ENCODE peak calls at places on chromosomes 4 and X, in ten cellular contexts. X is tibial artery; M is pancreas; V is aorta; L is A549; I is sigmoid colon; O is suprapubic skin; F is CD4-positive, alpha-beta T cell; D is neural progenitor cell; G is substantia nigra. C is an unnamed sample.
A peak's percentile ranks its signal among the peaks of the same experiment; 100 is the strongest.

GRCh38 chr4:152709675-152710438 is 30.1 kb upstream of the TMEM154 start:
- DNase-seq in D (no peak), G (no peak), M (no peak), I (no peak), V (no peak), F (no peak), L (no peak), X (no peak), O (no peak), C (no peak)

GRCh38 chrX:54509401-54509800 is 13.4 kb upstream of the FGD1 start:
- DNase-seq in D (no peak), O (no peak), X (no peak), F (no peak), M (no peak), L (no peak), V (no peak), I (no peak), G (no peak), C (no peak)

GRCh38 chrX:134484039-134484438 is 24.1 kb downstream of the HPRT1 start:
- DNase-seq in D (peak; percentile 26), V (no peak), L (peak; percentile 7), X (no peak), M (no peak), F (no peak), G (no peak), I (no peak), O (no peak), C (no peak)

GRCh38 chrX:40062525-40063193 is 35.1 kb downstream of the BCOR start:
- DNase-seq in G (no peak), M (peak; percentile 21), V (peak; percentile 46), O (no peak), I (peak; percentile 90), L (no peak), D (no peak), X (no peak), F (no peak), C (no peak)

GRCh38 chrX:42619068-42619467 is 158.9 kb downstream of the PPP1R2C start:
- DNase-seq in O (no peak), I (no peak), M (no peak), V (no peak), F (no peak), G (no peak), L (no peak), X (no peak), D (no peak), C (no peak)

GRCh38 chr4:121156822-121157769 is 7.0 kb downstream of the TNIP3 start:
- DNase-seq in G (no peak), O (peak; percentile 56), D (peak; percentile 77), X (peak; percentile 39), M (peak; percentile 55), V (peak; percentile 78), L (peak; percentile 22), I (no peak), F (peak; percentile 46), C (peak; percentile 43)

GRCh38 chr4:127809173-127809800 is 27.2 kb downstream of the HSPA4L start:
- DNase-seq in V (no peak), X (no peak), D (peak; percentile 15), G (no peak), L (no peak), O (no peak), F (no peak), I (no peak), M (no peak), C (no peak)

GRCh38 chr4:173960398-173960797 is 323.1 kb downstream of the FBXO8 start:
- DNase-seq in G (no peak), F (no peak), X (no peak), O (no peak), D (no peak), V (no peak), M (no peak), L (no peak), I (no peak), C (no peak)

GRCh38 chr4:133152801-133153526 is 3.9 kb downstream of the PCDH10 start:
- DNase-seq in G (no peak), V (no peak), M (no peak), I (no peak), D (peak; percentile 43), L (no peak), X (no peak), O (no peak), F (no peak), C (no peak)

GRCh38 chr4:22203436-22204011 is 255.0 kb upstream of the KCNIP4 start:
- DNase-seq in L (no peak), O (no peak), V (no peak), F (no peak), X (no peak), I (no peak), D (no peak), G (no peak), M (no peak), C (no peak)

GRCh38 chr4:145843651-145844050 is 95.0 kb downstream of the ZNF827 start:
- DNase-seq in D (no peak), L (no peak), V (no peak), O (no peak), G (no peak), F (no peak), M (no peak), I (no peak), X (no peak), C (no peak)

GRCh38 chr4:145847764-145848163 is 90.9 kb downstream of the ZNF827 start:
- DNase-seq in D (no peak), X (no peak), O (no peak), I (no peak), V (no peak), F (no peak), G (no peak), M (no peak), L (no peak), C (no peak)

GRCh38 chr4:145842224-145842887 is 96.3 kb downstream of the ZNF827 start:
- DNase-seq in O (no peak), L (no peak), X (no peak), G (no peak), D (no peak), V (no peak), I (no peak), F (no peak), M (no peak), C (no peak)

GRCh38 chr4:145843148-145843547 is 95.5 kb downstream of the ZNF827 start:
- DNase-seq in D (no peak), V (no peak), M (no peak), L (no peak), G (no peak), O (no peak), X (no peak), F (no peak), I (no peak), C (no peak)

DNA sequence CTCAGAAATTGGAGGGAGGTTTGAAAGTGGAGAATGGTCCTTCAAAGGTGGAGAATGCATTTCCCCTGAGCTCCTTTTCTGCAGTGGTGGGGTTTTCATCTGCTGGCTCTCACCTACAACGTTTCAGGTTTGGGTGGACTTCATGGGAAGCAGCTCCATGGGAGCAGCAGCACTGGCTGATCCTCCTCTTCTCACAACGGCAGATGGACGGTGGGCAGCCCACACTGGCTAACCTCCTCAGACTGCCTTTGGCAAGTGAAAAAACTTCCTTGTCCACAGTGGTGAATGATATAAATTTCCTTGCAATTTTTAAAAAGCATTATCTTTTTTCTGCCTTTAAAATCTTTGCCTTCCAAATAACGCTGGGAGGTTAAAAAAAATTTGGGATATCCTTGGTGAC is 93.5 kb downstream of the ZNF827 start:
- DNase-seq in O (no peak), V (no peak), F (no peak), G (no peak), M (no peak), I (no peak), L (no peak), X (no peak), D (no peak), C (no peak)
- H3K27ac ChIP-seq in O (no peak overlapping the region), V (no peak overlapping the region), F (no peak overlapping the region), G (no peak overlapping the region), M (no peak overlapping the region), I (no peak overlapping the region), L (no peak overlapping the region), X (no peak overlapping the region), D (no peak overlapping the region), C (no peak overlapping the region)

GRCh38 chrX:153357877-153358276 is 23.9 kb downstream of the ZNF275 start:
- DNase-seq in G (no peak), O (no peak), M (no peak), I (no peak), V (no peak), X (no peak), F (no peak), D (no peak), L (no peak), C (no peak)
- H3K27ac ChIP-seq in G (no peak overlapping the region), O (no peak overlapping the region), M (no peak overlapping the region), I (no peak overlapping the region), V (no peak overlapping the region), X (no peak overlapping the region), F (no peak overlapping the region), D (no peak overlapping the region), L (no peak overlapping the region), C (no peak overlapping the region)

DNA sequence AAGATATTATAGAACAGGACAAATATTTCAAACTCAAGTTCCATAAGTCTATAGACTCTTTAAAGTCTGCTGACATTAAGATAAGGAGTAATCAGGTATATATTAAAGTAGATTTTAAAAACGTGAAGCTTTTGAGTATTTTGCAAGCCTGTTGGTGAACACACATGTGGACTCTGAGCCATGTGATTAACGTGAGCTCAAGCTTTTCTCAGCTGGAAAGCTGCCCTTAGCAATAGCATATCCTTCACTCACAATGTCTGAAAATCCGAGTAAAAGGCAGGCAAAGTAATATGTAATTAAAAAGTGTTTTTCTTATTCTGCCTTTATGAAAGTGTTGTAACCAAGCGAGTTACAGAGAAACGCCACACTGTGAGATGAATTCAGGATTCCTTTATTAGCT is 140.5 kb upstream of the AADAT start:
- DNase-seq in O (no peak), D (no peak), M (no peak), F (no peak), I (no peak), X (no peak), V (no peak), G (no peak), L (no peak), C (no peak)
- H3K27ac ChIP-seq in O (no peak overlapping the region), D (no peak overlapping the region), M (no peak overlapping the region), F (no peak overlapping the region), I (no peak overlapping the region), X (no peak overlapping the region), V (no peak overlapping the region), G (no peak overlapping the region), L (no peak overlapping the region), C (no peak overlapping the region)

DNA sequence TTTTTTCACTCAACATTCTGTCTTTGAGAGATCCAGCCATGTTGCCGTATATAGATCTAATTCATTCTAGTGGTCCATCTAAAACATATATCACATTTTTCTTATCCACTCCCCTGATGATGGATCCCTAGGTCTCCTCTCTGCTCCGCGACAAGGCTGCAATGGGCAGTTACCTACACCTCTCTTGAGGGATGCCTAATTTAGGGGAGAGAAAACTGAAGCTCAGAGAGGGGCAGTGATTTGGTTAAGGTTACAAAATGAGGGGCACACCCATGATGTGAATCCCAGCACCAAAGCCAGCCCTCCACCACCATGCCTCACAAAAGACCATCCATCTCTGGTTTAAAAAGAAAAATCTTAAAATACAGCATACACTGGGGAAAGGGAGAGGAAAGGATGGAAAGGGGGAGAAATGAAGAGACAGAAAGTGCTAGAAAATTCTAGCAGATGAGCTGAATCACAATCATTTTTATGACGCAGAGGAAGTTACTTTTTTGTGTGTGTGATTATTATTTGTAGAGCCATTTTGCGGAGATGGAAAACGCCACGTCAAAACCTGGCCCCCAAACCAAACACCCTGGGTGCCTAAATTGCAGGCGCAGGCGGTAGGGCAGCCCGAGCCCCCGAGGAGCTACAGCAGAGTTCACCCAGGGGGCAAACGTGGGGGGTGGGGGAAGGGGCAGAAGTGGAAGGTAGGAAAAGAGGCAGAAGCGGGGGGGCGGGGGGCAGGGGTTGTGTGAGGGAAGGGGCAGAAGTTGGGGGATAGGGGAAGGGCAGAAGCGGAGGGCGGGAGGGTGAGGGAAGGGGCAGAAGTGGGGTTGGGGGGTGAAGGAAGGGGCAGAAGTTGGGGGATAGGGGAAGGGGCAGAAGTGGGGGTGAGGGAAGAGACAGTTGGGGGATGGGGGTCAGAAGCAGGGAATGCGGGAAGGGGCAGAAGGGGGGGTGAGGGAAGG is 1.3 kb upstream of the TSPYL2 start:
- DNase-seq in V (no peak), L (no peak), O (peak; percentile 49), D (peak; percentile 23), I (no peak), G (no peak), M (no peak), F (no peak), X (no peak), C (no peak)
- H3K27ac ChIP-seq in V (no peak overlapping the region), L (peak overlapping the region; percentile 96), O (peak overlapping the region; percentile 92), D (no peak overlapping the region), I (peak overlapping the region; percentile 82), G (peak overlapping the region; percentile 70), M (peak overlapping the region; percentile 79), F (peak overlapping the region; percentile 25), X (peak overlapping the region; percentile 82), C (peak overlapping the region; percentile 24)

C was measured in SJSA1.